ENCODE peak calls at places on chromosomes 2 and 18, in eight cellular contexts. One of them, this sample, is unnamed.

GRCh38 chr2:129490666-129491065 is 488.8 kb upstream of the RAB6C start:
- DNase-seq in AG09309: no peak
- DNase-seq in mammary epithelial cell: no peak
- DNase-seq in right atrium auricular region: no peak
- DNase-seq in omental fat pad: no peak
- DNase-seq in IMR-90: no peak
- DNase-seq in Calu3: no peak
- DNase-seq in kidney epithelial cell: no peak
- DNase-seq in this sample: no peak

GRCh38 chr2:70328921-70329561 is 27.2 kb upstream of the FAM136A start:
- DNase-seq in AG09309: no peak
- DNase-seq in mammary epithelial cell: peak
- DNase-seq in right atrium auricular region: no peak
- DNase-seq in omental fat pad: no peak
- DNase-seq in IMR-90: no peak
- DNase-seq in Calu3: peak
- DNase-seq in kidney epithelial cell: peak
- DNase-seq in this sample: peak

GRCh38 chr18:34787931-34788532 is 77.9 kb downstream of the DTNA start:
- DNase-seq in AG09309: no peak
- DNase-seq in mammary epithelial cell: peak
- DNase-seq in right atrium auricular region: no peak
- DNase-seq in omental fat pad: no peak
- DNase-seq in IMR-90: peak
- DNase-seq in Calu3: peak
- DNase-seq in kidney epithelial cell: no peak
- DNase-seq in this sample: peak

GRCh38 chr2:178874529-178875240 is 67.5 kb upstream of the TTN start:
- DNase-seq in AG09309: no peak
- DNase-seq in mammary epithelial cell: peak
- DNase-seq in right atrium auricular region: no peak
- DNase-seq in omental fat pad: no peak
- DNase-seq in IMR-90: no peak
- DNase-seq in Calu3: no peak
- DNase-seq in kidney epithelial cell: no peak
- DNase-seq in this sample: peak

GRCh38 chr2:112627060-112628040 is 18.4 kb upstream of the SLC20A1 start:
- DNase-seq in AG09309: peak
- DNase-seq in mammary epithelial cell: peak
- DNase-seq in right atrium auricular region: peak
- DNase-seq in omental fat pad: peak
- DNase-seq in IMR-90: peak
- DNase-seq in Calu3: peak
- DNase-seq in kidney epithelial cell: peak
- DNase-seq in this sample: peak

GRCh38 chr2:230575640-230576324 is 136.9 kb upstream of the CAB39 start:
- DNase-seq in AG09309: no peak
- DNase-seq in mammary epithelial cell: no peak
- DNase-seq in right atrium auricular region: no peak
- DNase-seq in omental fat pad: no peak
- DNase-seq in IMR-90: no peak
- DNase-seq in Calu3: peak
- DNase-seq in kidney epithelial cell: no peak
- DNase-seq in this sample: no peak

GRCh38 chr2:45711224-45711623 is 59.7 kb downstream of the PRKCE start:
- DNase-seq in AG09309: no peak
- DNase-seq in mammary epithelial cell: no peak
- DNase-seq in right atrium auricular region: no peak
- DNase-seq in omental fat pad: no peak
- DNase-seq in IMR-90: no peak
- DNase-seq in Calu3: no peak
- DNase-seq in kidney epithelial cell: no peak
- DNase-seq in this sample: no peak

GRCh38 chr2:148524519-148524919 is 120.0 kb upstream of the EPC2 start:
- DNase-seq in AG09309: no peak
- DNase-seq in mammary epithelial cell: no peak
- DNase-seq in right atrium auricular region: no peak
- DNase-seq in omental fat pad: no peak
- DNase-seq in IMR-90: no peak
- DNase-seq in Calu3: no peak
- DNase-seq in kidney epithelial cell: no peak
- DNase-seq in this sample: no peak

GRCh38 chr2:53670351-53670750 is 97.3 kb upstream of the CHAC2 start:
- DNase-seq in AG09309: no peak
- DNase-seq in mammary epithelial cell: no peak
- DNase-seq in right atrium auricular region: no peak
- DNase-seq in omental fat pad: no peak
- DNase-seq in IMR-90: peak
- DNase-seq in Calu3: no peak
- DNase-seq in kidney epithelial cell: no peak
- DNase-seq in this sample: no peak

GRCh38 chr2:177489719-177490301 is 97.2 kb downstream of the AGPS start:
- DNase-seq in AG09309: peak
- DNase-seq in mammary epithelial cell: no peak
- DNase-seq in right atrium auricular region: no peak
- DNase-seq in omental fat pad: no peak
- DNase-seq in IMR-90: peak
- DNase-seq in Calu3: no peak
- DNase-seq in kidney epithelial cell: no peak
- DNase-seq in this sample: peak
- TF ChIP-seq CTCF in AG09309: peak
- TF ChIP-seq CTCF in mammary epithelial cell: peak
- TF ChIP-seq CTCF in right atrium auricular region: peak
- TF ChIP-seq CTCF in omental fat pad: no peak
- TF ChIP-seq CTCF in IMR-90: peak
- TF ChIP-seq CTCF in Calu3: peak
- TF ChIP-seq CTCF in kidney epithelial cell: peak
- TF ChIP-seq CTCF in this sample: peak

GRCh38 chr2:232809349-232810124 is 33.2 kb upstream of the KCNJ13 start:
- DNase-seq in AG09309: no peak
- DNase-seq in mammary epithelial cell: no peak
- DNase-seq in right atrium auricular region: no peak
- DNase-seq in omental fat pad: no peak
- DNase-seq in IMR-90: no peak
- DNase-seq in Calu3: no peak
- DNase-seq in kidney epithelial cell: no peak
- DNase-seq in this sample: no peak
- TF ChIP-seq CTCF in AG09309: no peak
- TF ChIP-seq CTCF in mammary epithelial cell: no peak
- TF ChIP-seq CTCF in right atrium auricular region: peak
- TF ChIP-seq CTCF in omental fat pad: no peak
- TF ChIP-seq CTCF in IMR-90: no peak
- TF ChIP-seq CTCF in Calu3: no peak
- TF ChIP-seq CTCF in kidney epithelial cell: no peak
- TF ChIP-seq CTCF in this sample: no peak

GRCh38 chr2:127568128-127568527 is 32.6 kb downstream of the MYO7B start:
- DNase-seq in AG09309: no peak
- DNase-seq in mammary epithelial cell: no peak
- DNase-seq in right atrium auricular region: peak
- DNase-seq in omental fat pad: no peak
- DNase-seq in IMR-90: no peak
- DNase-seq in Calu3: no peak
- DNase-seq in kidney epithelial cell: no peak
- DNase-seq in this sample: no peak

GRCh38 chr2:127567351-127567854 is 31.9 kb downstream of the MYO7B start:
- DNase-seq in AG09309: no peak
- DNase-seq in mammary epithelial cell: no peak
- DNase-seq in right atrium auricular region: peak
- DNase-seq in omental fat pad: no peak
- DNase-seq in IMR-90: no peak
- DNase-seq in Calu3: no peak
- DNase-seq in kidney epithelial cell: no peak
- DNase-seq in this sample: no peak

GRCh38 chr2:127565261-127566138 is 30.0 kb downstream of the MYO7B start:
- DNase-seq in AG09309: no peak
- DNase-seq in mammary epithelial cell: no peak
- DNase-seq in right atrium auricular region: peak
- DNase-seq in omental fat pad: no peak
- DNase-seq in IMR-90: no peak
- DNase-seq in Calu3: no peak
- DNase-seq in kidney epithelial cell: no peak
- DNase-seq in this sample: no peak

GRCh38 chr2:127566139-127566417 is 30.6 kb downstream of the MYO7B start:
- DNase-seq in AG09309: no peak
- DNase-seq in mammary epithelial cell: no peak
- DNase-seq in right atrium auricular region: no peak
- DNase-seq in omental fat pad: no peak
- DNase-seq in IMR-90: no peak
- DNase-seq in Calu3: no peak
- DNase-seq in kidney epithelial cell: no peak
- DNase-seq in this sample: no peak

DNA sequence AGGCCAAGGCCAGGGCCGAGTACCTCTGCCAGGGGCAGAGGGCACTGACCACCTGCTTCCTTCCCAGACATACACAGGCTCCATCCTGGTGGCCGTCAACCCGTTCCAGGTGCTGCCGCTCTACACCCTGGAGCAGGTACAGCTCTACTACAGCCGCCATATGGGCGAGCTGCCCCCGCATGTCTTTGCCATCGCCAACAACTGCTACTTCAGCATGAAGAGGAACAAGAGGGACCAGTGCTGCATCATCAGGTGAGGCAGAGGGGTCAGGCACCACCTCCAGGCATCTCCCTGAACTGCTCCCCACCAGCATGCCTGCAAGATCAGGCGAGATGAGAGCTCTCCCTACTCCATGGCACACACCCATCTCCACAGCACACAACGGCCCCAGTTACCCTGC is 31.1 kb downstream of the MYO7B start:
- DNase-seq in AG09309: no peak
- DNase-seq in mammary epithelial cell: no peak
- DNase-seq in right atrium auricular region: peak
- DNase-seq in omental fat pad: no peak
- DNase-seq in IMR-90: no peak
- DNase-seq in Calu3: no peak
- DNase-seq in kidney epithelial cell: no peak
- DNase-seq in this sample: no peak
- TF ChIP-seq CTCF in AG09309: no peak
- TF ChIP-seq CTCF in mammary epithelial cell: no peak
- TF ChIP-seq CTCF in right atrium auricular region: no peak
- TF ChIP-seq CTCF in omental fat pad: no peak
- TF ChIP-seq CTCF in IMR-90: no peak
- TF ChIP-seq CTCF in Calu3: peak
- TF ChIP-seq CTCF in kidney epithelial cell: no peak
- TF ChIP-seq CTCF in this sample: no peak

GRCh38 chr2:222038086-222038802 is 260.6 kb downstream of the PAX3 start:
- DNase-seq in AG09309: no peak
- DNase-seq in mammary epithelial cell: no peak
- DNase-seq in right atrium auricular region: no peak
- DNase-seq in omental fat pad: no peak
- DNase-seq in IMR-90: peak
- DNase-seq in Calu3: no peak
- DNase-seq in kidney epithelial cell: no peak
- DNase-seq in this sample: peak
- TF ChIP-seq CTCF in AG09309: peak
- TF ChIP-seq CTCF in mammary epithelial cell: peak
- TF ChIP-seq CTCF in right atrium auricular region: peak
- TF ChIP-seq CTCF in omental fat pad: no peak
- TF ChIP-seq CTCF in IMR-90: peak
- TF ChIP-seq CTCF in Calu3: peak
- TF ChIP-seq CTCF in kidney epithelial cell: peak
- TF ChIP-seq CTCF in this sample: peak

GRCh38 chr2:96142217-96143113 is 2.8 kb downstream of the DUSP2 start:
- DNase-seq in AG09309: no peak
- DNase-seq in mammary epithelial cell: no peak
- DNase-seq in right atrium auricular region: no peak
- DNase-seq in omental fat pad: no peak
- DNase-seq in IMR-90: no peak
- DNase-seq in Calu3: no peak
- DNase-seq in kidney epithelial cell: no peak
- DNase-seq in this sample: no peak
- TF ChIP-seq CTCF in AG09309: no peak
- TF ChIP-seq CTCF in mammary epithelial cell: no peak
- TF ChIP-seq CTCF in right atrium auricular region: no peak
- TF ChIP-seq CTCF in omental fat pad: no peak
- TF ChIP-seq CTCF in IMR-90: no peak
- TF ChIP-seq CTCF in Calu3: no peak
- TF ChIP-seq CTCF in kidney epithelial cell: peak
- TF ChIP-seq CTCF in this sample: no peak

DNA sequence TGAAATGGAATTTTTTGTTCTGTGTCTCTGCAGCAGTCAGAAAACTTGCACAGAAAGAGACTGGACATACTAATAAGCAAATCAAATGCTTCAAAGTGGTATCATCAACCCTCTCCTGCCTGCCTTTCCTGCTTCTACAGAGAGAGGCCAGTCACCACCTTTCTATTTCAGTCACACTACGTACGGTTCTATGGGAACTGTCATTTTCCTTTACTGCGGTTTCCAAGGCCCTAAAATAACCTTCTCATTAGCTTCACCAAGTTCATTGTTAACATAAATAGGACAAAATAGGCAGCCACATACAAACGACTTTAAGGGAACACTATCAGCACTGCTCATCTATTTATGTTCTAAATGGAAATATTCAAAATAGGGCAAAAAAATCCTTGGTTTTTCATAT is 86.6 kb downstream of the METTL8 start:
- DNase-seq in AG09309: no peak
- DNase-seq in mammary epithelial cell: no peak
- DNase-seq in right atrium auricular region: no peak
- DNase-seq in omental fat pad: no peak
- DNase-seq in IMR-90: peak
- DNase-seq in Calu3: no peak
- DNase-seq in kidney epithelial cell: no peak
- DNase-seq in this sample: no peak
- TF ChIP-seq CTCF in AG09309: no peak
- TF ChIP-seq CTCF in mammary epithelial cell: no peak
- TF ChIP-seq CTCF in right atrium auricular region: peak
- TF ChIP-seq CTCF in omental fat pad: no peak
- TF ChIP-seq CTCF in IMR-90: peak
- TF ChIP-seq CTCF in Calu3: no peak
- TF ChIP-seq CTCF in kidney epithelial cell: no peak
- TF ChIP-seq CTCF in this sample: no peak

GRCh38 chr2:216222650-216223352 is 113.7 kb downstream of the XRCC5 start:
- DNase-seq in AG09309: no peak
- DNase-seq in mammary epithelial cell: peak
- DNase-seq in right atrium auricular region: no peak
- DNase-seq in omental fat pad: no peak
- DNase-seq in IMR-90: peak
- DNase-seq in Calu3: no peak
- DNase-seq in kidney epithelial cell: no peak
- DNase-seq in this sample: peak
- TF ChIP-seq CTCF in AG09309: peak
- TF ChIP-seq CTCF in mammary epithelial cell: peak
- TF ChIP-seq CTCF in right atrium auricular region: no peak
- TF ChIP-seq CTCF in omental fat pad: no peak
- TF ChIP-seq CTCF in IMR-90: peak
- TF ChIP-seq CTCF in Calu3: no peak
- TF ChIP-seq CTCF in kidney epithelial cell: peak
- TF ChIP-seq CTCF in this sample: peak

GRCh38 chr18:42950732-42951131 is 164.8 kb downstream of the RIT2 start:
- DNase-seq in AG09309: no peak
- DNase-seq in mammary epithelial cell: no peak
- DNase-seq in right atrium auricular region: no peak
- DNase-seq in omental fat pad: no peak
- DNase-seq in IMR-90: no peak
- DNase-seq in Calu3: no peak
- DNase-seq in kidney epithelial cell: no peak
- DNase-seq in this sample: no peak
- TF ChIP-seq CTCF in AG09309: no peak
- TF ChIP-seq CTCF in mammary epithelial cell: no peak
- TF ChIP-seq CTCF in right atrium auricular region: no peak
- TF ChIP-seq CTCF in omental fat pad: no peak
- TF ChIP-seq CTCF in IMR-90: no peak
- TF ChIP-seq CTCF in Calu3: no peak
- TF ChIP-seq CTCF in kidney epithelial cell: no peak
- TF ChIP-seq CTCF in this sample: no peak

This sample was measured in MCF 10A.